ENCODE peak calls at places on chromosomes 13 and 19, in ten cellular contexts. K is mesenchymal stem cell, G is neural progenitor cell, Q is IMR-90, W is GM23248, C is neuronal stem cell, V is trophoblast cell, Y is endothelial cell of umbilical vein, Z is mammary epithelial cell, P is fibroblast of lung. A is an unnamed sample.

GRCh38 chr19:58150328-58150921 is at the start of gene ZNF329:
- DNase-seq in K (peak), G (peak), Q (peak), W (peak), C (peak), V (peak), Y (peak), Z (peak), P (peak), A (peak)

GRCh38 chr19:2488942-2489731 is 13.2 kb downstream of the GADD45B start:
- DNase-seq in K (peak), G (peak), Q (no peak), W (peak), C (no peak), V (no peak), Y (peak), Z (no peak), P (no peak), A (no peak)

GRCh38 chr13:111966969-111967368 is 100.0 kb upstream of the SOX1 start:
- DNase-seq in K (no peak), G (no peak), Q (no peak), W (no peak), C (no peak), V (no peak), Y (no peak), Z (no peak), P (no peak), A (no peak)

GRCh38 chr19:688992-689391 is 6.3 kb downstream of the PRSS57 start:
- DNase-seq in K (no peak), G (no peak), Q (no peak), W (no peak), C (no peak), V (no peak), Y (no peak), Z (no peak), P (no peak), A (no peak)

GRCh38 chr19:290539-291521 is at the start of gene PLPP2:
- DNase-seq in K (no peak), G (peak), Q (no peak), W (peak), C (no peak), V (peak), Y (no peak), Z (peak), P (peak), A (no peak)

GRCh38 chr13:47903836-47904235 is 97.2 kb downstream of the SUCLA2 start:
- DNase-seq in K (peak), G (no peak), Q (peak), W (peak), C (no peak), V (no peak), Y (no peak), Z (peak), P (peak), A (peak)

GRCh38 chr19:13841339-13842293 is 35.3 kb upstream of the NANOS3 start:
- DNase-seq in K (peak), G (no peak), Q (no peak), W (peak), C (no peak), V (peak), Y (no peak), Z (peak), P (no peak), A (no peak)

GRCh38 chr19:14459703-14460102 is 15.5 kb downstream of the PTGER1 start:
- DNase-seq in K (no peak), G (no peak), Q (no peak), W (no peak), C (no peak), V (no peak), Y (no peak), Z (no peak), P (no peak), A (no peak)

GRCh38 chr19:16095071-16095571 is 16.6 kb upstream of the RAB8A start:
- DNase-seq in K (no peak), G (no peak), Q (no peak), W (no peak), C (no peak), V (no peak), Y (no peak), Z (no peak), P (no peak), A (no peak)

GRCh38 chr13:45339867-45340266 is 1.1 kb downstream of the TPT1 start:
- DNase-seq in K (no peak), G (no peak), Q (no peak), W (peak), C (no peak), V (no peak), Y (no peak), Z (no peak), P (no peak), A (no peak)

GRCh38 chr13:107284168-107284567 is 716.2 kb upstream of the ARGLU1 start:
- DNase-seq in K (peak), G (no peak), Q (peak), W (peak), C (no peak), V (no peak), Y (peak), Z (no peak), P (peak), A (peak)

GRCh38 chr13:51729853-51730553 is 74.0 kb downstream of the DHRS12 start:
- DNase-seq in K (peak), G (no peak), Q (peak), W (peak), C (no peak), V (peak), Y (peak), Z (peak), P (peak), A (peak)

GRCh38 chr13:51800456-51800855 is 3.5 kb downstream of the DHRS12 start:
- DNase-seq in K (no peak), G (no peak), Q (no peak), W (no peak), C (no peak), V (no peak), Y (no peak), Z (no peak), P (no peak), A (no peak)

GRCh38 chr13:20411638-20412342 is 113.9 kb downstream of the CRYL1 start:
- DNase-seq in K (no peak), G (no peak), Q (no peak), W (no peak), C (no peak), V (no peak), Y (no peak), Z (no peak), P (no peak), A (no peak)

GRCh38 chr13:77026255-77026782 is 640 bp downstream of the FBXL3 start:
- DNase-seq in K (peak), G (peak), Q (peak), W (peak), C (peak), V (peak), Y (peak), Z (peak), P (peak), A (no peak)

GRCh38 chr19:39342647-39343305 is 555 bp downstream of the SAMD4B start:
- DNase-seq in K (peak), G (peak), Q (no peak), W (peak), C (no peak), V (peak), Y (no peak), Z (no peak), P (no peak), A (no peak)

GRCh38 chr19:3055741-3056453 is 6.4 kb downstream of the TLE5 start:
- DNase-seq in K (no peak), G (no peak), Q (no peak), W (no peak), C (no peak), V (peak), Y (no peak), Z (peak), P (no peak), A (no peak)

GRCh38 chr19:15283141-15283885 is 49.0 kb downstream of the BRD4 start:
- DNase-seq in K (peak), G (no peak), Q (peak), W (peak), C (no peak), V (no peak), Y (no peak), Z (peak), P (peak), A (peak)

GRCh38 chr13:110518571-110518970 is 43.0 kb downstream of the RAB20 start:
- DNase-seq in K (no peak), G (no peak), Q (no peak), W (no peak), C (no peak), V (no peak), Y (no peak), Z (no peak), P (no peak), A (no peak)

GRCh38 chr13:30792257-30793000 is 57.1 kb downstream of the ALOX5AP start:
- DNase-seq in K (peak), G (peak), Q (peak), W (peak), C (peak), V (peak), Y (peak), Z (peak), P (peak), A (peak)

GRCh38 chr13:94588575-94588974 is 7.4 kb downstream of the TGDS start:
- DNase-seq in K (no peak), G (no peak), Q (no peak), W (no peak), C (no peak), V (no peak), Y (no peak), Z (no peak), P (no peak), A (no peak)

GRCh38 chr13:49516467-49516866 is 20.7 kb downstream of the PHF11 start:
- DNase-seq in K (no peak), G (no peak), Q (no peak), W (no peak), C (no peak), V (no peak), Y (no peak), Z (no peak), P (no peak), A (no peak)

GRCh38 chr13:85879014-85879413 is 79.8 kb upstream of the SLITRK6 start:
- DNase-seq in K (no peak), G (no peak), Q (no peak), W (no peak), C (no peak), V (no peak), Y (no peak), Z (no peak), P (peak), A (no peak)

GRCh38 chr19:4896372-4896771 is 6.3 kb downstream of the ARRDC5 start:
- DNase-seq in K (peak), G (no peak), Q (peak), W (peak), C (no peak), V (no peak), Y (no peak), Z (peak), P (peak), A (peak)

GRCh38 chr19:14006085-14006765 is at the start of gene RFX1:
- DNase-seq in K (peak), G (peak), Q (peak), W (peak), C (peak), V (peak), Y (peak), Z (peak), P (peak), A (peak)

GRCh38 chr19:32234663-32235217 is 110.7 kb upstream of the ZNF507 start:
- DNase-seq in K (no peak), G (no peak), Q (no peak), W (no peak), C (no peak), V (no peak), Y (no peak), Z (no peak), P (no peak), A (no peak)
- H3K9ac ChIP-seq in K (no peak), G (no peak), Q (no peak), W (no peak), C (no peak), V (no peak), Y (no peak), Z (no peak), P (no peak), A (no peak)

DNA sequence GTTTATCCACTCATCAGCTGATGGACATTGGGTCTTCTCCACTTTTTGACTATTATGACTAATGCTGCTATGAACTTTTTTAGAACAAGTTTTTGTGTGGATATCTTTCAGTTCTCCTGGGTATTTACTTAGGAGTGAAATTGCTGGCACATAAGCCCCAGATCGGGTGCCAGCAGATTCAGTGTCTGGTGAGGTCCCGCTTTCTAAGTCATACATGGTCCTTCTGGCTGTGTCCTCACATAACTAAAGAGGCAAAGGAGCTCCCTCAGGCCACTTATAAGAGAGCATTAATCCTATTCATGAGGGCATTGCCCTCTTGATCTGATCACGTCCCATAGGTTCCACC is 600 bp upstream of the ZNF226 start:
- DNase-seq in K (no peak), G (peak), Q (no peak), W (no peak), C (no peak), V (no peak), Y (no peak), Z (no peak), P (no peak), A (no peak)
- H2AFZ ChIP-seq in K (peak), G (peak), Q (peak), W (peak), C (peak), V (peak), Y (peak), Z (peak), P (peak), A (peak)

DNA sequence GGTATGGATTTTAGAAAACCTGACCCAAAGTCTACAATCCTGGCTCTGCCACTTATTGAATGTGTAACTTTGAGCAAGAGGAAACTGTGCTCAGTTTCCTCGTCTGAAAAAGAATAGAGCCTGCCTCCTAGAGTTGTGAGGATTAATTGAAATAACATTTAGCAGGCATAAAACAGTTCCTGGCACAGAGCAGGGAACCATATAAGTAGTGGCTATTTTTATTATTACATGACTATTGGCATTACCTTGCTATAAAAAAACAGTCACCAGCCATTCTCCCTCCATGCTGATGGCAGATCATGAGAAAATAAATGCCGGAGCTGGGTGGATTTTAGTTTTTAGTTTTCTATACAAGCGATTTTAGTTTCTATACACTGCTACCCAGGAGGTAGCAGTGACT is 5.8 kb downstream of the DOCK9 start:
- DNase-seq in K (no peak), G (no peak), Q (no peak), W (no peak), C (no peak), V (no peak), Y (peak), Z (no peak), P (no peak), A (no peak)
- H3K9ac ChIP-seq in K (no peak), G (no peak), Q (no peak), W (no peak), C (no peak), V (no peak), Y (peak), Z (no peak), P (no peak), A (peak)

DNA sequence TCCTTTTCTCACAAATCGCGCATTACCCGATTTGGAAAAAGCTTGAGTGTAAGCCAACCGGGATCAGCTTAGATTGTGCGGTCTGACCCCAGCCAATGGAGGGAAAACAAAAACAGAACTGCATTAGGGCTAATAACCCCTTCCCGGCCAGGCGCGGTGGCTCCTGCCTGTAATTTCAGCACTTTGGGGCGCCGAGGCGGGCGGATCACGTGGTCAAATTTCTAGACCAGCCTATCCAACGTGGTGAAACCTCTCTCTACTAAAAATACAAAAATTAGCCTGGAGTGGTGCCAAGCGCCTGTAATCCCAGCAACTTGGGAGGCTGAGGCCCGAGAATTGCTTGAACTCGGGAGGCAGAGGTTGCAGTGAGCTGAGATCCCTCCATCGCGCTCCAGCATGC is 896 bp downstream of the ZNF90 start:
- DNase-seq in K (peak), G (peak), Q (peak), W (peak), C (peak), V (no peak), Y (no peak), Z (peak), P (peak), A (peak)
- H2AFZ ChIP-seq in K (no peak), G (peak), Q (peak), W (peak), C (peak), V (peak), Y (no peak), Z (peak), P (peak), A (peak)

GRCh38 chr13:33186851-33187250 is 98.7 kb downstream of the STARD13 start:
- DNase-seq in K (peak), G (no peak), Q (peak), W (peak), C (no peak), V (no peak), Y (peak), Z (no peak), P (no peak), A (peak)

GRCh38 chr13:33185853-33186252 is 99.7 kb downstream of the STARD13 start:
- DNase-seq in K (peak), G (no peak), Q (no peak), W (no peak), C (no peak), V (no peak), Y (peak), Z (no peak), P (no peak), A (peak)

GRCh38 chr13:33189470-33189869 is 96.1 kb downstream of the STARD13 start:
- DNase-seq in K (no peak), G (no peak), Q (no peak), W (no peak), C (no peak), V (no peak), Y (no peak), Z (no peak), P (no peak), A (no peak)

GRCh38 chr13:33191425-33192221 is 93.9 kb downstream of the STARD13 start:
- DNase-seq in K (peak), G (no peak), Q (peak), W (peak), C (no peak), V (no peak), Y (no peak), Z (no peak), P (peak), A (peak)

DNA sequence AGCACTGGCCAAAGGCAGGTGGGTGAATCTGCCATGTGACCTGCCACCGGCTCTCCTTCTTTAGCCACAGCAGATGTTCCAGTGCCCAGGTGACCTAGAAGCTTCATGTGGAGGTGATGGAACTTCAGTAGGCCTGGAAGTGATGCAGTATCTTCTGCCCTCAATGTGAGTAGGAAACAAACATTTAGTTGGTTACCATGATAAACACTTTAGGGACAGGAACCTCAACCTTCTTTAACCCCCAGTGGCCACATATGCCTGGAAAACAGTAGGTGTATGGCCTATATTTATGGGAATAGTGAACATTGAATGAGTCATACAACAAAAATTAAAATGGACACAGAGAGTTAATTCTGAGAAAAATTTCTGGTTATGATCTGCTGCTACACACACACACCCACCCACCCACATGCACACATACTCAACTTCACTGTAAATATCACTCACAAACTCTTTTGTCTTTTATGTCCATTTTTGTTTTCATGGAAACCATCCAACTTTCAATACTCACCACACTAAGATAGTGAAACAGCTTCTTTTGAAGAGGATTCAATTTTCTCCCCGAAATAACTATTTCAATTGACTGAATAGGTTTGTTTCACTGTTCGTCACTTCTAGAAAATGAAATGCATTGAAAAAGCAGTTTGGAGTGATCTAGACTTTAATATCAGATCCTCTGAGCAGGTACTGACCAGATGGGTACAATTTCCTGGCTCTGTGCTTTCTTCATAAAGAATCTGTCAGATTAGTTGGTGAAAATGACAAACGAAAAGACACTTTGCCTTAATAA is 97.3 kb downstream of the STARD13 start:
- DNase-seq in K (peak), G (no peak), Q (peak), W (peak), C (no peak), V (no peak), Y (peak), Z (no peak), P (no peak), A (peak)
- H3K9ac ChIP-seq in K (peak), G (no peak), Q (no peak), W (peak), C (no peak), V (no peak), Y (no peak), Z (no peak), P (no peak), A (peak)

GRCh38 chr13:26983533-26984315 is 187.9 kb downstream of the USP12 start:
- DNase-seq in K (peak), G (no peak), Q (no peak), W (peak), C (no peak), V (no peak), Y (no peak), Z (no peak), P (no peak), A (peak)
- H2AFZ ChIP-seq in K (no peak), G (no peak), Q (peak), W (peak), C (no peak), V (no peak), Y (peak), Z (no peak), P (no peak), A (peak)

GRCh38 chr19:57106646-57107235 is 13.0 kb upstream of the USP29 start:
- DNase-seq in K (no peak), G (no peak), Q (no peak), W (no peak), C (no peak), V (no peak), Y (no peak), Z (no peak), P (no peak), A (no peak)

GRCh38 chr19:57111329-57111644 is 8.5 kb upstream of the USP29 start:
- DNase-seq in K (peak), G (no peak), Q (no peak), W (no peak), C (no peak), V (no peak), Y (no peak), Z (no peak), P (no peak), A (no peak)

GRCh38 chr19:57110592-57111328 is 9.0 kb upstream of the USP29 start:
- DNase-seq in K (peak), G (no peak), Q (no peak), W (peak), C (no peak), V (no peak), Y (no peak), Z (no peak), P (no peak), A (no peak)

GRCh38 chr19:57103573-57104277 is 16.1 kb upstream of the USP29 start:
- DNase-seq in K (peak), G (peak), Q (peak), W (peak), C (peak), V (peak), Y (peak), Z (peak), P (peak), A (peak)

GRCh38 chr19:57105976-57106610 is 13.7 kb upstream of the USP29 start:
- DNase-seq in K (no peak), G (no peak), Q (no peak), W (no peak), C (no peak), V (no peak), Y (no peak), Z (no peak), P (no peak), A (no peak)
- H3K9ac ChIP-seq in K (no peak), G (no peak), Q (no peak), W (no peak), C (no peak), V (no peak), Y (no peak), Z (no peak), P (no peak), A (no peak)

A was measured in astrocyte.